ENCODE peak calls at places on chromosomes 7 and 10, in five cellular contexts. I is NCI-H2081 treated with DMSO at 0.1 percent for 48 hours, G is non-pigmented ciliary epithelial cell, V is lower leg skin, P is SW 1271. J is an unnamed sample.

GRCh38 chr10:127331696-127332095 is 135.3 kb upstream of the INSYN2A start:
- DNase-seq in I (no peak), G (no peak), V (no peak), P (no peak), J (no peak)

GRCh38 chr7:68904635-68905034 is 693.6 kb upstream of the AUTS2 start:
- DNase-seq in I (no peak), G (no peak), V (no peak), P (no peak), J (no peak)

GRCh38 chr7:149209518-149210269 is 14.3 kb downstream of the ZNF282 start:
- DNase-seq in I (no peak), G (no peak), V (no peak), P (peak), J (no peak)

GRCh38 chr7:82131224-82131623 is 312.4 kb downstream of the CACNA2D1 start:
- DNase-seq in I (no peak), G (no peak), V (no peak), P (no peak), J (no peak)

GRCh38 chr10:94125856-94126255 is 132.1 kb downstream of the PLCE1 start:
- DNase-seq in I (no peak), G (no peak), V (no peak), P (no peak), J (peak)

GRCh38 chr10:117241541-117242462 is 888 bp downstream of the SLC18A2 start:
- DNase-seq in I (no peak), G (no peak), V (no peak), P (no peak), J (no peak)

GRCh38 chr7:100983451-100984187 is 14.3 kb downstream of the MUC12 start:
- DNase-seq in I (no peak), G (peak), V (no peak), P (no peak), J (peak)

GRCh38 chr7:121235221-121235620 is 93.6 kb upstream of the WNT16 start:
- DNase-seq in I (no peak), G (no peak), V (no peak), P (no peak), J (peak)

GRCh38 chr7:2231992-2232765 is 566 bp downstream of the MAD1L1 start:
- DNase-seq in I (no peak), G (no peak), V (no peak), P (no peak), J (no peak)

GRCh38 chr7:102429141-102429904 is 4.1 kb upstream of the ORAI2 start:
- DNase-seq in I (no peak), G (no peak), V (no peak), P (no peak), J (no peak)

GRCh38 chr10:62266611-62267010 is 2.0 kb downstream of the RTKN2 start:
- DNase-seq in I (no peak), G (no peak), V (no peak), P (no peak), J (no peak)

GRCh38 chr10:74891048-74891447 is 64.6 kb downstream of the KAT6B start:
- DNase-seq in I (no peak), G (no peak), V (no peak), P (no peak), J (no peak)

GRCh38 chr10:76388321-76388720 is 956.9 kb downstream of the LRMDA start:
- DNase-seq in I (no peak), G (no peak), V (no peak), P (no peak), J (no peak)

GRCh38 chr7:153109561-153109960 is 350.0 kb downstream of the ACTR3B start:
- DNase-seq in I (no peak), G (no peak), V (no peak), P (no peak), J (no peak)

GRCh38 chr10:23556727-23557440 is 118.0 kb downstream of the OTUD1 start:
- DNase-seq in I (no peak), G (peak), V (no peak), P (no peak), J (peak)

GRCh38 chr10:100009283-100009792 is 409 bp downstream of the DNMBP start:
- DNase-seq in I (no peak), G (no peak), V (peak), P (no peak), J (no peak)

GRCh38 chr10:28147706-28148105 is 148.8 kb upstream of the ODAD2 start:
- DNase-seq in I (no peak), G (no peak), V (no peak), P (no peak), J (no peak)

GRCh38 chr7:139691253-139691781 is 86.5 kb downstream of the HIPK2 start:
- DNase-seq in I (no peak), G (no peak), V (no peak), P (no peak), J (no peak)

GRCh38 chr7:27030393-27031001 is 65.3 kb downstream of the HOXA1 start:
- DNase-seq in I (no peak), G (no peak), V (no peak), P (no peak), J (no peak)

J was measured in AG09309.